ENCODE peak calls at places on chromosome 9, in eight cellular contexts. One of them, this sample, is unnamed.

GRCh38 chr9:18485691-18486090 is 11.7 kb downstream of the ADAMTSL1 start:
- DNase-seq in heart right ventricle: no peak
- DNase-seq in mucosa of gallbladder: no peak
- DNase-seq in immature natural killer cell: no peak
- DNase-seq in osteoblast: no peak
- DNase-seq in NCI-H1694: no peak
- DNase-seq in progenitor cell of endocrine pancreas: no peak
- DNase-seq in T-cell: no peak
- DNase-seq in this sample: no peak

GRCh38 chr9:117672397-117672796 is 31.8 kb upstream of the TLR4 start:
- DNase-seq in heart right ventricle: no peak
- DNase-seq in mucosa of gallbladder: no peak
- DNase-seq in immature natural killer cell: no peak
- DNase-seq in osteoblast: no peak
- DNase-seq in NCI-H1694: no peak
- DNase-seq in progenitor cell of endocrine pancreas: no peak
- DNase-seq in T-cell: no peak
- DNase-seq in this sample: no peak

GRCh38 chr9:13586726-13587392 is 307.4 kb upstream of the MPDZ start:
- DNase-seq in heart right ventricle: peak
- DNase-seq in mucosa of gallbladder: no peak
- DNase-seq in immature natural killer cell: no peak
- DNase-seq in osteoblast: no peak
- DNase-seq in NCI-H1694: no peak
- DNase-seq in progenitor cell of endocrine pancreas: no peak
- DNase-seq in T-cell: no peak
- DNase-seq in this sample: no peak

GRCh38 chr9:134375011-134375390 is 48.7 kb downstream of the RXRA start:
- DNase-seq in heart right ventricle: peak
- DNase-seq in mucosa of gallbladder: no peak
- DNase-seq in immature natural killer cell: no peak
- DNase-seq in osteoblast: no peak
- DNase-seq in NCI-H1694: no peak
- DNase-seq in progenitor cell of endocrine pancreas: no peak
- DNase-seq in T-cell: no peak
- DNase-seq in this sample: peak

GRCh38 chr9:122121391-122121790 is 28.3 kb upstream of the TTLL11 start:
- DNase-seq in heart right ventricle: no peak
- DNase-seq in mucosa of gallbladder: no peak
- DNase-seq in immature natural killer cell: no peak
- DNase-seq in osteoblast: peak
- DNase-seq in NCI-H1694: no peak
- DNase-seq in progenitor cell of endocrine pancreas: no peak
- DNase-seq in T-cell: no peak
- DNase-seq in this sample: no peak

GRCh38 chr9:124264812-124265211 is 7.1 kb downstream of the NEK6 start:
- DNase-seq in heart right ventricle: no peak
- DNase-seq in mucosa of gallbladder: no peak
- DNase-seq in immature natural killer cell: peak
- DNase-seq in osteoblast: peak
- DNase-seq in NCI-H1694: no peak
- DNase-seq in progenitor cell of endocrine pancreas: no peak
- DNase-seq in T-cell: no peak
- DNase-seq in this sample: no peak

GRCh38 chr9:35700031-35700430 is 10.3 kb upstream of the TPM2 start:
- DNase-seq in heart right ventricle: no peak
- DNase-seq in mucosa of gallbladder: no peak
- DNase-seq in immature natural killer cell: no peak
- DNase-seq in osteoblast: peak
- DNase-seq in NCI-H1694: no peak
- DNase-seq in progenitor cell of endocrine pancreas: no peak
- DNase-seq in T-cell: no peak
- DNase-seq in this sample: no peak

GRCh38 chr9:114606597-114607207 is 4.4 kb upstream of the TMEM268 start:
- DNase-seq in heart right ventricle: peak
- DNase-seq in mucosa of gallbladder: no peak
- DNase-seq in immature natural killer cell: no peak
- DNase-seq in osteoblast: peak
- DNase-seq in NCI-H1694: no peak
- DNase-seq in progenitor cell of endocrine pancreas: no peak
- DNase-seq in T-cell: no peak
- DNase-seq in this sample: peak

GRCh38 chr9:6634441-6634840 is 11.1 kb downstream of the GLDC start:
- DNase-seq in heart right ventricle: no peak
- DNase-seq in mucosa of gallbladder: no peak
- DNase-seq in immature natural killer cell: no peak
- DNase-seq in osteoblast: peak
- DNase-seq in NCI-H1694: no peak
- DNase-seq in progenitor cell of endocrine pancreas: no peak
- DNase-seq in T-cell: no peak
- DNase-seq in this sample: no peak

GRCh38 chr9:94097788-94098413 is 13.6 kb downstream of the PTPDC1 start:
- DNase-seq in heart right ventricle: no peak
- DNase-seq in mucosa of gallbladder: no peak
- DNase-seq in immature natural killer cell: no peak
- DNase-seq in osteoblast: peak
- DNase-seq in NCI-H1694: no peak
- DNase-seq in progenitor cell of endocrine pancreas: no peak
- DNase-seq in T-cell: no peak
- DNase-seq in this sample: no peak

GRCh38 chr9:114532561-114533237 is 27.4 kb upstream of the WHRN start:
- DNase-seq in heart right ventricle: no peak
- DNase-seq in mucosa of gallbladder: no peak
- DNase-seq in immature natural killer cell: no peak
- DNase-seq in osteoblast: no peak
- DNase-seq in NCI-H1694: no peak
- DNase-seq in progenitor cell of endocrine pancreas: no peak
- DNase-seq in T-cell: no peak
- DNase-seq in this sample: no peak

GRCh38 chr9:96447406-96447805 is 2.6 kb upstream of the HABP4 start:
- DNase-seq in heart right ventricle: no peak
- DNase-seq in mucosa of gallbladder: no peak
- DNase-seq in immature natural killer cell: no peak
- DNase-seq in osteoblast: peak
- DNase-seq in NCI-H1694: no peak
- DNase-seq in progenitor cell of endocrine pancreas: no peak
- DNase-seq in T-cell: no peak
- DNase-seq in this sample: no peak

GRCh38 chr9:125659954-125660353 is 47.1 kb downstream of the MAPKAP1 start:
- DNase-seq in heart right ventricle: no peak
- DNase-seq in mucosa of gallbladder: no peak
- DNase-seq in immature natural killer cell: no peak
- DNase-seq in osteoblast: peak
- DNase-seq in NCI-H1694: no peak
- DNase-seq in progenitor cell of endocrine pancreas: no peak
- DNase-seq in T-cell: no peak
- DNase-seq in this sample: no peak

GRCh38 chr9:88218721-88219120 is 80.4 kb upstream of the SPATA31C2 start:
- DNase-seq in heart right ventricle: no peak
- DNase-seq in mucosa of gallbladder: no peak
- DNase-seq in immature natural killer cell: no peak
- DNase-seq in osteoblast: no peak
- DNase-seq in NCI-H1694: no peak
- DNase-seq in progenitor cell of endocrine pancreas: no peak
- DNase-seq in T-cell: no peak
- DNase-seq in this sample: no peak

This sample was measured in testis.